ENCODE peak calls at places on chromosomes 5 and 9, in nine cellular contexts. B is lower lobe of right lung; Y is NCI-H2107; S is uterus; P is activated effector memory CD4-positive, alpha-beta T cell treated with Interleukin-2 at 50 U/mL for 16 hours; J is activated T-helper 9 cell treated with anti-CD3 and anti-CD28 coated beads, Interleukin-2, amount 50 U/mL, for 16 hours; E is activated CD4-positive, alpha-beta T cell treated with anti-CD3 and anti-CD28 coated beads for 36 hours; K is fibroblast of lung; F is COR-L47. G is an unnamed sample.

GRCh38 chr9:91066856-91067255 is 265.2 kb downstream of the SYK start:
- DNase-seq in B (no peak), Y (no peak), S (no peak), P (no peak), J (no peak), E (no peak), K (no peak), F (no peak), G (no peak)

GRCh38 chr9:135990468-135991429 is 29.6 kb upstream of the UBAC1 start:
- DNase-seq in B (no peak), Y (peak), S (no peak), P (peak), J (peak), E (peak), K (peak), F (no peak), G (peak)

GRCh38 chr9:20760246-20760901 is 76.3 kb downstream of the FOCAD start:
- DNase-seq in B (no peak), Y (no peak), S (no peak), P (no peak), J (no peak), E (no peak), K (no peak), F (no peak), G (no peak)

GRCh38 chr9:100064872-100065581 is 33.8 kb downstream of the ERP44 start:
- DNase-seq in B (no peak), Y (no peak), S (no peak), P (no peak), J (no peak), E (no peak), K (peak), F (no peak), G (peak)

GRCh38 chr9:86407022-86407421 is 52.8 kb upstream of the TUT7 start:
- DNase-seq in B (no peak), Y (no peak), S (peak), P (no peak), J (no peak), E (peak), K (peak), F (no peak), G (peak)

GRCh38 chr5:147538232-147538631 is 28.4 kb upstream of the DPYSL3 start:
- DNase-seq in B (no peak), Y (no peak), S (no peak), P (no peak), J (no peak), E (no peak), K (peak), F (no peak), G (no peak)

GRCh38 chr9:134217431-134218210 is 53.3 kb upstream of the RNU6ATAC start:
- DNase-seq in B (no peak), Y (no peak), S (no peak), P (no peak), J (no peak), E (no peak), K (no peak), F (no peak), G (no peak)

GRCh38 chr5:54088081-54088480 is 222.3 kb downstream of the ARL15 start:
- DNase-seq in B (no peak), Y (no peak), S (no peak), P (no peak), J (no peak), E (no peak), K (peak), F (no peak), G (peak)

GRCh38 chr9:125391704-125392103 is 130.1 kb downstream of the GAPVD1 start:
- DNase-seq in B (no peak), Y (no peak), S (no peak), P (no peak), J (no peak), E (no peak), K (peak), F (no peak), G (peak)

GRCh38 chr9:29644514-29644913 is 2071.2 kb upstream of the C9orf72 start:
- DNase-seq in B (no peak), Y (no peak), S (no peak), P (no peak), J (no peak), E (no peak), K (no peak), F (no peak), G (no peak)

G was measured in HCEC 1CT.